ENCODE peak calls at places on chromosome 21, in eight cellular contexts. H is GDM1, X is EL, J is AG04450, I is fibroblast of mammary gland, R is Karpas-422, G is frontal cortex, Z is 8988T. Q is an unnamed sample.

GRCh38 chr21:43771698-43772367 is 4.3 kb downstream of the CSTB start:
- DNase-seq in H (no peak), X (no peak), J (no peak), I (peak; percentile 56), R (no peak), G (no peak), Z (no peak), Q (no peak)

GRCh38 chr21:45132841-45133573 is 58.6 kb downstream of the ADARB1 start:
- DNase-seq in H (peak; percentile 23), X (no peak), J (no peak), I (no peak), R (no peak), G (no peak), Z (no peak), Q (no peak)

GRCh38 chr21:37381883-37382585 is 15.5 kb downstream of the DYRK1A start:
- DNase-seq in H (no peak), X (peak; percentile 13), J (no peak), I (no peak), R (no peak), G (no peak), Z (no peak), Q (no peak)

GRCh38 chr21:25360593-25360992 is 246.7 kb downstream of the MRPL39 start:
- DNase-seq in H (no peak), X (no peak), J (no peak), I (peak; percentile 12), R (no peak), G (no peak), Z (no peak), Q (no peak)

GRCh38 chr21:37130971-37131370 is 57.9 kb downstream of the TTC3 start:
- DNase-seq in H (no peak), X (peak; percentile 30), J (no peak), I (no peak), R (no peak), G (no peak), Z (no peak), Q (no peak)

GRCh38 chr21:39715804-39716397 is 29.1 kb upstream of the IGSF5 start:
- DNase-seq in H (no peak), X (peak; percentile 45), J (peak; percentile 8), I (peak; percentile 41), R (peak; percentile 82), G (peak; percentile 7), Z (no peak), Q (peak; percentile 52)

GRCh38 chr21:34133802-34134201 is 60.4 kb downstream of the MRPS6 start:
- DNase-seq in H (no peak), X (no peak), J (no peak), I (no peak), R (no peak), G (no peak), Z (no peak), Q (no peak)

GRCh38 chr21:34801519-34802132 is 132.8 kb downstream of the CLIC6 start:
- DNase-seq in H (no peak), X (peak; percentile 31), J (no peak), I (peak; percentile 46), R (peak; percentile 64), G (no peak), Z (no peak), Q (no peak)

GRCh38 chr21:29190920-29191319 is 60.5 kb downstream of the MAP3K7CL start:
- DNase-seq in H (no peak), X (peak; percentile 50), J (no peak), I (peak; percentile 87), R (no peak), G (no peak), Z (no peak), Q (no peak)

GRCh38 chr21:29403291-29403690 is 104.6 kb downstream of the BACH1 start:
- DNase-seq in H (no peak), X (no peak), J (no peak), I (peak; percentile 57), R (no peak), G (no peak), Z (no peak), Q (no peak)

Q was measured in lung.